ENCODE peak calls at places on chromosomes 5 and 9, in four cellular contexts. I is A549, S is K562, O is HepG2. F is an unnamed sample.

GRCh38 chr9:89418882-89419641 is 78.9 kb downstream of the SEMA4D start:
- DNase-seq in S (no peak), O (no peak), I (no peak), F (no peak)

GRCh38 chr9:126149661-126150060 is 177.0 kb upstream of the MVB12B start:
- DNase-seq in I (no peak), O (peak), S (no peak), F (no peak)

GRCh38 chr5:73859696-73860095 is 233.7 kb downstream of the ARHGEF28 start:
- DNase-seq in I (no peak), S (no peak), O (no peak), F (peak)

GRCh38 chr5:53027913-53028312 is 38.8 kb downstream of the ITGA2 start:
- DNase-seq in I (peak), O (no peak), S (no peak), F (no peak)

GRCh38 chr5:83414601-83415000 is 56.9 kb upstream of the VCAN start:
- DNase-seq in S (no peak), I (no peak), O (no peak), F (no peak)

GRCh38 chr9:138068601-138069035 is 191.0 kb downstream of the CACNA1B start:
- DNase-seq in I (no peak), O (no peak), S (no peak), F (no peak)

GRCh38 chr9:35577486-35577885 is 27.6 kb upstream of the TESK1 start:
- DNase-seq in O (no peak), I (no peak), S (no peak), F (no peak)

GRCh38 chr5:54317511-54318260 is 7.3 kb upstream of the ARL15 start:
- DNase-seq in O (no peak), S (no peak), I (no peak), F (no peak)

GRCh38 chr5:67901816-67902496 is 313.6 kb upstream of the PIK3R1 start:
- DNase-seq in O (no peak), S (no peak), I (no peak), F (no peak)

GRCh38 chr5:21820527-21820926 is 1032.6 kb downstream of the CDH12 start:
- DNase-seq in I (no peak), S (no peak), O (no peak), F (no peak)

GRCh38 chr5:53884844-53885243 is 324.4 kb downstream of the NDUFS4 start:
- DNase-seq in O (no peak), I (no peak), S (no peak), F (no peak)

GRCh38 chr5:142971296-142972013 is 201.3 kb downstream of the ARHGAP26 start:
- DNase-seq in I (no peak), O (no peak), S (no peak), F (no peak)

GRCh38 chr5:151016700-151017099 is 3.7 kb upstream of the GPX3 start:
- DNase-seq in I (no peak), O (peak), S (no peak), F (no peak)
- TF ChIP-seq CHD4 in I (no peak), O (no peak), S (no peak), F (no peak)

GRCh38 chr5:56817306-56817986 is 2.1 kb downstream of the MAP3K1 start:
- DNase-seq in S (no peak), I (no peak), O (no peak), F (no peak)
- TF ChIP-seq CHD4 in S (no peak), I (no peak), O (no peak), F (no peak)

DNA sequence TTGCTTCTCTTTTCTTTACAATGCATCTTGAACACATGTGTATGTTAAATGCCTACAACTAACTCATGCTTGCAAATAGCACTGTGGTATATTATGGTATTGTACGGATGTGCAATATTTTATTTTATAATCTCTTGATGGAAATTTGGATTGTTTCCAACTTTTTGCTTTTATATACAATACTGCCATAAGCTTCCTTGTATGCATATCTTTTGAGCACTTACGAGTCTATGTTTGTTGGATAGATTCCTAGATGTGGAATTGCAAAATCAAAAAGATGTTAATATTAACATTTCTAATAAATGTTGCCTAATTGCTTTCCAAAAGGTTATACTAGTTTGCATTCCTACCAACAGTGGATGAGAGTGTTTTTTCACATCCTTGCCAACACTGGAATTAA is 3.4 kb upstream of the GALNT12 start:
- DNase-seq in S (no peak), I (no peak), O (no peak), F (no peak)
- TF ChIP-seq CHD4 in S (no peak), I (no peak), O (no peak), F (no peak)

DNA sequence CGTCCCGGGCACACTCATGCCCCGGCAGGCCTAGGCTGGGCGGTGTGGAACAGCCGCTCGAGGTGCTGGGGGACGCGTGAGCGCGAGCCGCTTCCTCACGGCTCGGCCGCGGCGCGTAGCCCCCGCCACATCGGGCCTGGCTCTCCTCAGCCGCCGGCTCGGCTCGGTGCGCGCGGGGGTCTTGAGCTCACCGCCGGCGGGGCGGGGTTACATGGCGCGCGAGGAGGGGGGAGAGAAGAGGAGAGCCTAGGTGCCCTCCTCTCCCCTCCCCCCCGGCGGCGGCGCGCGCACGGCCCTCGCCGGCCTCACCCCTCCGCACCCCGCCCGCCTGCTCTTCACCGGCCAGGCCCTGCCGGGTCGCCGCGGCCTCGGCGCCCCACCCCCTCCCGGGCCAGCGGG is 7.7 kb downstream of the RANBP6 start:
- DNase-seq in I (peak), S (peak), O (peak), F (no peak)
- TF ChIP-seq CHD4 in I (no peak), S (no peak), O (no peak), F (no peak)